ENCODE peak calls at places on chromosomes 11 and 22, in nine cellular contexts. G is astrocyte of the cerebellum; D is iPS-NIHi11; U is naive thymus-derived CD8-positive, alpha-beta T cell; O is T-helper 9 cell; E is NCI-H2081; B is NCI-H1694 treated with DMSO at 0.1 percent for 48 hours; M is B cell; H is T47D. Q is an unnamed sample.
A peak's percentile ranks its signal among the peaks of the same experiment; 100 is the strongest.

GRCh38 chr11:30605036-30605435 is 18.9 kb upstream of the MPPED2 start:
- DNase-seq in G (no peak), D (no peak), U (no peak), O (no peak), E (no peak), B (no peak), M (no peak), H (no peak), Q (no peak)

GRCh38 chr11:65008016-65008415 is 5.9 kb upstream of the ARL2 start:
- DNase-seq in G (no peak), D (no peak), U (no peak), O (no peak), E (no peak), B (no peak), M (no peak), H (no peak), Q (no peak)

GRCh38 chr22:21866821-21867527 is 471 bp downstream of the MAPK1 start:
- DNase-seq in G (no peak), D (peak; percentile 45), U (no peak), O (no peak), E (peak; percentile 50), B (no peak), M (no peak), H (no peak), Q (no peak)

GRCh38 chr11:37657645-37658044 is 1059.6 kb upstream of the RAG2 start:
- DNase-seq in G (peak; percentile 18), D (no peak), U (no peak), O (no peak), E (no peak), B (no peak), M (no peak), H (peak; percentile 4), Q (no peak)

GRCh38 chr22:25582946-25583345 is 18.5 kb downstream of the GRK3 start:
- DNase-seq in G (no peak), D (no peak), U (no peak), O (no peak), E (no peak), B (no peak), M (no peak), H (no peak), Q (no peak)

GRCh38 chr22:23083315-23084021 is 13.1 kb downstream of the GNAZ start:
- DNase-seq in G (no peak), D (no peak), U (no peak), O (no peak), E (no peak), B (peak; percentile 9), M (no peak), H (no peak), Q (no peak)

GRCh38 chr11:67415501-67416304 is at the start of gene CARNS1:
- DNase-seq in G (no peak), D (no peak), U (no peak), O (no peak), E (no peak), B (no peak), M (no peak), H (no peak), Q (no peak)

GRCh38 chr22:43919106-43919965 is 4.3 kb upstream of the PNPLA3 start:
- DNase-seq in G (no peak), D (no peak), U (no peak), O (no peak), E (no peak), B (no peak), M (no peak), H (no peak), Q (no peak)

GRCh38 chr11:30346068-30346688 is 23.3 kb downstream of the ARL14EP start:
- DNase-seq in G (peak; percentile 49), D (peak; percentile 51), U (no peak), O (no peak), E (peak; percentile 64), B (peak; percentile 38), M (no peak), H (no peak), Q (no peak)

GRCh38 chr22:44332946-44333345 is 20.2 kb upstream of the SHISAL1 start:
- DNase-seq in G (no peak), D (no peak), U (no peak), O (no peak), E (no peak), B (no peak), M (no peak), H (no peak), Q (no peak)

GRCh38 chr11:92473736-92474135 is 249.1 kb downstream of the FAT3 start:
- DNase-seq in G (no peak), D (no peak), U (no peak), O (no peak), E (no peak), B (no peak), M (no peak), H (no peak), Q (no peak)

GRCh38 chr11:20670932-20671403 is 1.6 kb downstream of the NELL1 start:
- DNase-seq in G (no peak), D (no peak), U (no peak), O (no peak), E (no peak), B (no peak), M (no peak), H (no peak), Q (no peak)

GRCh38 chr11:95413761-95414160 is 182.8 kb upstream of the SESN3 start:
- DNase-seq in G (no peak), D (no peak), U (no peak), O (no peak), E (no peak), B (no peak), M (no peak), H (no peak), Q (no peak)

GRCh38 chr11:108851781-108852180 is 186.9 kb downstream of the DDX10 start:
- DNase-seq in G (no peak), D (no peak), U (no peak), O (no peak), E (no peak), B (no peak), M (no peak), H (no peak), Q (no peak)

GRCh38 chr11:88454881-88455280 is 117.3 kb upstream of the CTSC start:
- DNase-seq in G (no peak), D (no peak), U (no peak), O (no peak), E (no peak), B (no peak), M (no peak), H (no peak), Q (no peak)

GRCh38 chr22:27318516-27318915 is 483.0 kb downstream of the MN1 start:
- DNase-seq in G (peak; percentile 55), D (no peak), U (no peak), O (no peak), E (no peak), B (no peak), M (no peak), H (no peak), Q (no peak)

GRCh38 chr11:94563848-94564442 is 3.2 kb upstream of the PIWIL4 start:
- DNase-seq in G (no peak), D (no peak), U (no peak), O (no peak), E (no peak), B (no peak), M (no peak), H (no peak), Q (no peak)

GRCh38 chr11:111021131-111021530 is 224.4 kb upstream of the POU2AF2 start:
- DNase-seq in G (no peak), D (no peak), U (no peak), O (no peak), E (no peak), B (no peak), M (no peak), H (no peak), Q (no peak)

GRCh38 chr11:102564110-102564509 is 33.6 kb upstream of the MMP7 start:
- DNase-seq in G (no peak), D (no peak), U (no peak), O (no peak), E (no peak), B (no peak), M (no peak), H (no peak), Q (no peak)

GRCh38 chr11:9769621-9770020 is 105.7 kb downstream of the SWAP70 start:
- DNase-seq in G (no peak), D (no peak), U (no peak), O (no peak), E (no peak), B (no peak), M (no peak), H (no peak), Q (no peak)

GRCh38 chr11:22807855-22808558 is 21.6 kb downstream of the SVIP start:
- DNase-seq in G (no peak), D (no peak), U (no peak), O (no peak), E (no peak), B (no peak), M (no peak), H (no peak), Q (no peak)

GRCh38 chr11:1055109-1055703 is 18.7 kb upstream of the MUC6 start:
- DNase-seq in G (no peak), D (no peak), U (no peak), O (no peak), E (no peak), B (no peak), M (no peak), H (no peak), Q (no peak)

GRCh38 chr22:23225724-23226496 is 45.6 kb downstream of the BCR start:
- DNase-seq in G (no peak), D (no peak), U (peak; percentile 36), O (peak; percentile 36), E (no peak), B (no peak), M (no peak), H (no peak), Q (no peak)

GRCh38 chr11:79237676-79238075 is 203.2 kb downstream of the TENM4 start:
- DNase-seq in G (peak; percentile 84), D (no peak), U (no peak), O (no peak), E (no peak), B (no peak), M (no peak), H (no peak), Q (no peak)

GRCh38 chr22:45878051-45878764 is 98.8 kb downstream of the WNT7B start:
- DNase-seq in G (no peak), D (no peak), U (no peak), O (no peak), E (peak; percentile 33), B (no peak), M (no peak), H (no peak), Q (no peak)

GRCh38 chr11:81394324-81394723 is 1339.3 kb downstream of the FAM181B start:
- DNase-seq in G (no peak), D (no peak), U (no peak), O (no peak), E (no peak), B (no peak), M (no peak), H (no peak), Q (no peak)

GRCh38 chr11:67245046-67245445 is 21.2 kb upstream of the GRK2 start:
- DNase-seq in G (no peak), D (no peak), U (no peak), O (no peak), E (no peak), B (no peak), M (no peak), H (no peak), Q (no peak)

GRCh38 chr11:92528051-92528450 is 303.4 kb downstream of the FAT3 start:
- DNase-seq in G (peak; percentile 83), D (no peak), U (no peak), O (no peak), E (no peak), B (no peak), M (no peak), H (no peak), Q (no peak)

Q was measured in cortex of kidney.